ENCODE peak calls at places on chromosomes 16 and 17, in ten cellular contexts. I is Calu3, L is A549, D is heart right ventricle, O is cardiac muscle cell, F is mesothelial cell of epicardium, T is lower leg skin, Y is osteoblast, E is uterus, A is endodermal cell. W is an unnamed sample.

GRCh38 chr16:15961060-15961511 is 11.7 kb downstream of the ABCC1 start:
- DNase-seq in T (no peak), A (no peak), O (no peak), E (no peak), D (no peak), I (no peak), Y (no peak), F (no peak), L (no peak), W (no peak)

GRCh38 chr17:76199466-76199865 is 40.8 kb downstream of the RNF157 start:
- DNase-seq in E (no peak), A (no peak), Y (no peak), D (no peak), I (no peak), O (no peak), L (no peak), F (no peak), T (no peak), W (no peak)

GRCh38 chr17:83200231-83200699 is 120.9 kb downstream of the METRNL start:
- DNase-seq in Y (peak), E (no peak), O (no peak), I (peak), T (peak), L (no peak), D (peak), F (no peak), A (no peak), W (no peak)

GRCh38 chr16:55478827-55479559 is at the start of gene MMP2:
- DNase-seq in A (peak), F (peak), Y (peak), O (peak), D (peak), L (no peak), T (peak), E (peak), I (no peak), W (peak)

GRCh38 chr16:11913425-11914079 is 2.2 kb downstream of the GSPT1 start:
- DNase-seq in T (no peak), Y (peak), E (no peak), I (peak), D (no peak), A (no peak), O (no peak), F (no peak), L (no peak), W (no peak)

GRCh38 chr16:67407176-67407787 is 9.0 kb downstream of the ZDHHC1 start:
- DNase-seq in I (no peak), D (no peak), E (no peak), F (no peak), Y (peak), T (no peak), O (no peak), L (no peak), A (no peak), W (no peak)

GRCh38 chr17:9672691-9673090 is 27.4 kb downstream of the USP43 start:
- DNase-seq in A (peak), F (no peak), T (no peak), Y (no peak), O (no peak), L (no peak), I (no peak), D (no peak), E (no peak), W (no peak)

GRCh38 chr16:84560269-84560668 is 55.8 kb upstream of the MEAK7 start:
- DNase-seq in L (no peak), T (no peak), F (no peak), I (no peak), O (no peak), D (no peak), A (no peak), Y (no peak), E (no peak), W (no peak)

GRCh38 chr16:23557779-23558330 is 328 bp downstream of the UBFD1 start:
- DNase-seq in D (peak), Y (peak), I (peak), L (no peak), E (no peak), A (no peak), O (peak), T (peak), F (no peak), W (peak)

GRCh38 chr17:42279776-42280630 is 3.8 kb upstream of the STAT5B start:
- DNase-seq in A (peak), O (no peak), T (no peak), D (no peak), E (no peak), L (no peak), Y (no peak), F (peak), I (no peak), W (peak)

GRCh38 chr17:19897901-19898300 is 30.2 kb upstream of the ULK2 start:
- DNase-seq in A (no peak), L (no peak), O (no peak), E (no peak), D (no peak), F (no peak), T (no peak), Y (no peak), I (no peak), W (no peak)

GRCh38 chr17:62150471-62150870 is 85.4 kb upstream of the MED13 start:
- DNase-seq in A (peak), Y (no peak), D (no peak), O (no peak), F (no peak), L (no peak), T (no peak), E (no peak), I (no peak), W (no peak)

GRCh38 chr17:64077409-64077808 is 52.5 kb downstream of the ERN1 start:
- DNase-seq in A (no peak), Y (no peak), E (no peak), L (no peak), T (no peak), O (no peak), I (no peak), F (no peak), D (no peak), W (no peak)

GRCh38 chr16:67459066-67459857 is 21.7 kb downstream of the ATP6V0D1 start:
- DNase-seq in I (no peak), L (no peak), D (peak), O (peak), F (no peak), E (peak), T (no peak), Y (peak), A (no peak), W (no peak)

GRCh38 chr16:49850558-49851467 is 5.1 kb downstream of the ZNF423 start:
- DNase-seq in O (no peak), F (no peak), D (no peak), I (no peak), Y (no peak), T (no peak), L (no peak), E (no peak), A (no peak), W (no peak)

GRCh38 chr16:78289844-78290277 is 190.4 kb downstream of the WWOX start:
- DNase-seq in A (no peak), L (no peak), I (no peak), D (no peak), E (no peak), Y (no peak), T (no peak), F (no peak), O (no peak), W (no peak)

GRCh38 chr17:14616508-14616907 is 315.6 kb downstream of the HS3ST3B1 start:
- DNase-seq in D (no peak), T (no peak), L (no peak), A (no peak), Y (peak), I (no peak), F (no peak), E (no peak), O (no peak), W (no peak)

GRCh38 chr16:53429221-53429943 is 4.9 kb upstream of the RBL2 start:
- DNase-seq in Y (no peak), F (peak), D (no peak), E (no peak), O (no peak), I (peak), A (no peak), L (no peak), T (peak), W (no peak)

GRCh38 chr17:51741447-51741846 is 417.1 kb downstream of the CA10 start:
- DNase-seq in A (no peak), Y (no peak), O (no peak), L (no peak), T (no peak), I (no peak), D (no peak), F (no peak), E (no peak), W (no peak)

GRCh38 chr17:4097165-4097960 is 45.5 kb downstream of the ZZEF1 start:
- DNase-seq in L (no peak), F (no peak), I (no peak), A (no peak), E (no peak), T (no peak), Y (no peak), O (no peak), D (no peak), W (no peak)

GRCh38 chr16:15601212-15601879 is 41.6 kb downstream of the MARF1 start:
- DNase-seq in A (peak), I (no peak), L (no peak), D (no peak), Y (no peak), E (no peak), F (no peak), O (peak), T (no peak), W (no peak)

GRCh38 chr17:51258756-51259573 is 884 bp downstream of the MBTD1 start:
- DNase-seq in A (peak), T (peak), O (peak), L (peak), I (peak), F (peak), Y (peak), E (peak), D (peak), W (no peak)

GRCh38 chr17:82134101-82134500 is 36.1 kb upstream of the FASN start:
- DNase-seq in A (no peak), D (no peak), L (no peak), F (no peak), Y (peak), E (no peak), T (peak), O (no peak), I (no peak), W (no peak)

GRCh38 chr16:11896776-11897175 is 19.0 kb downstream of the GSPT1 start:
- DNase-seq in L (no peak), I (no peak), T (no peak), A (no peak), D (no peak), E (no peak), O (no peak), Y (peak), F (no peak), W (no peak)

GRCh38 chr17:35117984-35118383 is 1.7 kb downstream of the RAD51D start:
- DNase-seq in L (no peak), T (no peak), A (no peak), Y (peak), I (no peak), E (no peak), O (no peak), F (no peak), D (no peak), W (no peak)

GRCh38 chr17:59266748-59267147 is 46.4 kb downstream of the GDPD1 start:
- DNase-seq in F (no peak), E (no peak), I (no peak), A (no peak), Y (no peak), D (no peak), L (no peak), O (no peak), T (no peak), W (no peak)

GRCh38 chr17:560379-560935 is 154.2 kb downstream of the VPS53 start:
- DNase-seq in D (peak), F (no peak), Y (peak), O (no peak), L (no peak), T (no peak), E (no peak), A (no peak), I (no peak), W (no peak)

GRCh38 chr16:76634847-76635697 is 357.9 kb downstream of the CNTNAP4 start:
- DNase-seq in F (no peak), O (no peak), E (no peak), Y (no peak), A (no peak), T (no peak), I (no peak), D (no peak), L (no peak), W (no peak)

GRCh38 chr16:51408357-51408756 is 257.3 kb upstream of the SALL1 start:
- DNase-seq in L (peak), Y (no peak), I (peak), E (no peak), A (no peak), O (no peak), D (no peak), T (no peak), F (no peak), W (no peak)

GRCh38 chr16:69693916-69694315 is 32.4 kb downstream of the NQO1 start:
- DNase-seq in A (no peak), O (no peak), E (no peak), T (no peak), D (no peak), I (no peak), F (no peak), Y (no peak), L (no peak), W (no peak)

GRCh38 chr17:44384823-44385286 is 4.6 kb downstream of the ITGA2B start:
- DNase-seq in Y (peak), I (no peak), T (no peak), A (peak), O (peak), D (no peak), F (no peak), E (no peak), L (no peak), W (no peak)

GRCh38 chr17:37218849-37219248 is 156.9 kb upstream of the C17orf78 start:
- DNase-seq in E (no peak), O (no peak), F (no peak), I (no peak), L (no peak), T (no peak), Y (no peak), A (no peak), D (no peak), W (no peak)

GRCh38 chr16:1216296-1216619 is 8.8 kb downstream of the TPSG1 start:
- DNase-seq in Y (no peak), F (no peak), A (no peak), T (no peak), I (peak), L (no peak), E (no peak), O (no peak), D (no peak), W (no peak)

GRCh38 chr17:51745993-51746392 is 412.5 kb downstream of the CA10 start:
- DNase-seq in O (no peak), F (no peak), E (no peak), Y (no peak), T (no peak), L (no peak), I (no peak), D (no peak), A (no peak), W (no peak)

GRCh38 chr17:82097187-82097918 is 683 bp downstream of the FASN start:
- DNase-seq in E (peak), Y (peak), T (no peak), L (peak), I (peak), A (peak), O (peak), D (peak), F (peak), W (no peak)

DNA sequence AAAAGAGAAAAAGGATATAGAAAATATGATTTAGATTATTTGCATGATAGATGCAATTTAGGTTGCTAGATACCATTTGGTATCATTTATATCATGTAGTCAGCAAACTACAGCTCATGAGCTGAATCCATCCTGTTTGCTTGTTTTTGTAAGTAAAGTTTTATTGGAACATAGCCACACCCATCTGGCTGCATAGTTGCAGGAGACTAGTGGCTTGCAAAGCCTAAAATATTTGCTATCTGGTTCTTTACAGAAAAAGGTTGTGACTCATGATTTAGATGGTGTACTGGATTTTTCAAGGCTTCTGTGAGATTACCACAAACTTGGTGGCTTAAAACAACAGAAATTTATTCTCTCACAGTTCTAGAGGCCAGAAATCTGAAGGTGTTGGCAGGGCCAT is 49.9 kb downstream of the MAP2K4 start:
- DNase-seq in O (no peak), T (no peak), A (no peak), Y (peak), E (no peak), F (no peak), I (no peak), L (no peak), D (no peak), W (no peak)
- TF ChIP-seq CTCF in O (no peak), T (no peak), A (no peak), Y (no peak), E (no peak), F (no peak), I (no peak), L (no peak), D (no peak), W (no peak)

DNA sequence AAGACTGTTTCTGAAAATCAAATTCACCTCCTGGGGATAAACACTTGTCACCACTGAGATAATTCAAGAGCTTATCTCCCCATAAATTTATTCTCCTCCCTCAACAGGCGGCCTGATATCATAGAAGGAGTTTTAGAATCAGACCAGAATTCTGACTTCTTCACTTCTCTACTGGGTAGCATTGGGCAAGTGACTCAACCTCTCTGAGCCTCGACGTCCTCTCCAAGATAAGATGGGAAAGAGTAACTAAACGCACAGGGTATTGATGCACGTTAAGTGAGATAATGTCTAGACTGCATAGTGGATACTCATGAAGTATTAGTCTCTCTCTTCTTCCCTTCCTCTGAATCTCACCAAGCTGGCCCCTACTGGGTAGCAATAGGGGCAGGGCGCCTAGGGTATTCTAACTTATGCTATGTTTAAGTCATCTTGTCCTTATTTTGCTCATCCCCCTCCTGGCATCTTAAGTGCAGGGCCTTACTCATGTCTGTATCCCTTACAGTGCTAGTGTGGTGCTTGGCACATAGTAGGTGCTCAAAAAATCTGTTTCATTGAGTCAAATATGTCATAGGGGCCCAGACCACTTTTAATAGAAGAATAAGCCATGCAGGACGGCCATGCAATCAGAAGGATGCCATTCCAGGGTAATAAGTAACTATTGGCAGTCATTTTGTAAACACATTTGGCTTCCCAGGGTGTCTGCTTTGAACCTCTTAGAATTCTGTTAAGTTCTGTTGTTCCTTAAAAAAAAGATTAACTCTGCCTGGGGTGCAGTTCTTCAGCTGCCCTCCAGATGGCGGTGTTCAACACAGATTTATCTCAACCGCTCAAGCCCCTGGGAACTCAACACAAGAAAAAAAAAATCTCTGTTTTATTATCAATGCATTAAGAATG is 476.3 kb upstream of the CCL2 start:
- DNase-seq in I (peak), T (peak), Y (peak), A (peak), O (peak), F (peak), L (peak), D (peak), E (peak), W (no peak)
- TF ChIP-seq CTCF in I (peak), T (no peak), Y (peak), A (peak), O (peak), F (peak), L (peak), D (peak), E (peak), W (peak)

GRCh38 chr16:56981729-56982271 is 7.6 kb upstream of the NLRC5 start:
- DNase-seq in T (no peak), I (no peak), A (no peak), L (no peak), Y (no peak), F (no peak), D (no peak), O (no peak), E (no peak), W (no peak)

GRCh38 chr16:56985288-56985961 is 3.9 kb upstream of the NLRC5 start:
- DNase-seq in E (peak), T (peak), Y (peak), O (no peak), L (peak), F (no peak), D (peak), A (peak), I (peak), W (no peak)

GRCh38 chr16:56982695-56983094 is 6.7 kb upstream of the NLRC5 start:
- DNase-seq in O (no peak), Y (no peak), T (no peak), A (no peak), D (no peak), I (no peak), E (no peak), F (no peak), L (no peak), W (no peak)

GRCh38 chr16:56984639-56985038 is 4.7 kb upstream of the NLRC5 start:
- DNase-seq in F (no peak), O (no peak), Y (no peak), A (no peak), I (no peak), L (no peak), D (no peak), E (no peak), T (no peak), W (no peak)

GRCh38 chr16:56983211-56983751 is 6.1 kb upstream of the NLRC5 start:
- DNase-seq in Y (peak), D (no peak), I (peak), F (no peak), A (peak), T (no peak), L (no peak), E (no peak), O (no peak), W (no peak)
- TF ChIP-seq CTCF in Y (no peak), D (no peak), I (no peak), F (no peak), A (no peak), T (no peak), L (no peak), E (no peak), O (no peak), W (no peak)

GRCh38 chr16:87461466-87461975 is 31.3 kb downstream of the ZCCHC14 start:
- DNase-seq in I (peak), F (peak), L (peak), E (peak), A (peak), T (peak), O (peak), Y (no peak), D (peak), W (no peak)
- TF ChIP-seq CTCF in I (peak), F (peak), L (peak), E (peak), A (peak), T (no peak), O (peak), Y (peak), D (no peak), W (peak)

DNA sequence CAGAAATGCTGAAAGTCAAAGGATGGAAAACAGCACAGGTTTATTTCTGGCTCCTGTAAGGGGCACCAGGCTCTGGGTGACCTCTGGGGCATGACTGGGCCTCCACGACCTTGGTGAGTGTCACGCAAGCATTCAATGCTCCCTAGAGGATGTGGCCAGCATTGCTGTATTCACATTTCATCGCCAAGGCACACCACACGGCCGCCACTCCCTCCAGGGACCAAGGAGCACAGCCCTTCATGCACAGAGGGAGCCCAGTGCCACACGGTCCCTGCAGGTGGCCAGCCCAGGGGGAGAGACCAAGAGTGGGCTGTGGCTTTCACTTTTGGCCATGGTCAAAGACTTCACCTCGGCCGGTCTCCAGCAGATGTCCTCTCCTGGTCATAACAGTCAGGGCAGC is 137.4 kb upstream of the TNRC6C start:
- DNase-seq in D (peak), E (no peak), L (no peak), A (peak), Y (no peak), F (no peak), I (no peak), T (no peak), O (peak), W (no peak)
- TF ChIP-seq CTCF in D (no peak), E (no peak), L (no peak), A (peak), Y (no peak), F (no peak), I (no peak), T (no peak), O (no peak), W (no peak)